ENCODE peak calls at places on chromosomes 7 and 10, in ten cellular contexts. T is neuronal stem cell, U is breast epithelium, C is fibroblast of pulmonary artery, K is SK-N-SH, A is cardiac muscle cell, X is AG04449, Y is GM23248, S is kidney epithelial cell, N is keratinocyte. D is an unnamed sample.

GRCh38 chr7:122987463-122987862 is 8.0 kb downstream of the TAS2R16 start:
- DNase-seq in T (no peak), U (no peak), C (no peak), K (no peak), A (no peak), X (no peak), Y (no peak), S (no peak), N (no peak), D (no peak)

GRCh38 chr10:80100861-80101695 is 22.6 kb downstream of the TMEM254 start:
- DNase-seq in T (no peak), U (peak; percentile 51), C (no peak), K (no peak), A (no peak), X (no peak), Y (no peak), S (no peak), N (peak; percentile 19), D (no peak)

GRCh38 chr10:43221419-43222293 is 45.2 kb downstream of the RASGEF1A start:
- DNase-seq in T (no peak), U (no peak), C (no peak), K (no peak), A (no peak), X (no peak), Y (no peak), S (no peak), N (no peak), D (no peak)

GRCh38 chr7:33107136-33108066 is 1.8 kb downstream of the RP9 start:
- DNase-seq in T (peak; percentile 38), U (no peak), C (peak; percentile 67), K (peak; percentile 62), A (peak; percentile 69), X (no peak), Y (peak; percentile 70), S (no peak), N (no peak), D (no peak)

GRCh38 chr10:14397069-14397468 is 66.3 kb upstream of the FRMD4A start:
- DNase-seq in T (no peak), U (no peak), C (peak; percentile 97), K (peak; percentile 9), A (peak; percentile 97), X (peak; percentile 95), Y (peak; percentile 93), S (peak; percentile 92), N (peak; percentile 76), D (peak; percentile 99)

GRCh38 chr7:152876749-152877148 is 117.2 kb downstream of the ACTR3B start:
- DNase-seq in T (no peak), U (no peak), C (no peak), K (no peak), A (no peak), X (no peak), Y (no peak), S (no peak), N (no peak), D (no peak)

GRCh38 chr10:128927821-128928220 is 539.2 kb upstream of the MGMT start:
- DNase-seq in T (no peak), U (no peak), C (no peak), K (no peak), A (no peak), X (no peak), Y (no peak), S (no peak), N (no peak), D (no peak)

GRCh38 chr7:35694161-35694783 is 663 bp downstream of the HERPUD2 start:
- DNase-seq in T (no peak), U (no peak), C (no peak), K (peak; percentile 85), A (no peak), X (no peak), Y (peak; percentile 55), S (no peak), N (no peak), D (no peak)

GRCh38 chr7:133331861-133332260 is 79.0 kb downstream of the EXOC4 start:
- DNase-seq in T (no peak), U (no peak), C (peak; percentile 12), K (no peak), A (peak; percentile 25), X (no peak), Y (no peak), S (no peak), N (no peak), D (no peak)

DNA sequence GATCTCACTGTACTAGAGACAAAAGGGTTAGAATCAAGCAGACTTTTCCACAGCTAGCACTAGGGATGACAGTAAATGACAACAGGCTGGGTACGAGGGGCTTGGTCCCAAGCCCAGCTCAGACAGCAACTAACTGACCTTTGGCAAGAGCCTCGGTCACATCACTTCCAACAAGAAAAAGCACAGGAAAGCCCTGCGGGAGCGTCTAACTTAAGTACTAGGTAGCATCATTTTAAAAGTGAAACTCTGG is 22.8 kb downstream of the CALML3 start:
- DNase-seq in T (no peak), U (no peak), C (peak; percentile 22), K (no peak), A (no peak), X (no peak), Y (peak; percentile 61), S (no peak), N (no peak), D (no peak)
- H3K4me3 ChIP-seq in T (no peak overlapping the region), U (peak overlapping the region; percentile 15), C (peak overlapping the region; percentile 13), K (no peak overlapping the region), A (no peak overlapping the region), X (no peak overlapping the region), Y (peak overlapping the region; percentile 57), S (no peak overlapping the region), N (no peak overlapping the region), D (no peak overlapping the region)

GRCh38 chr7:192035-192649 is at the start of gene FAM20C:
- DNase-seq in T (peak; percentile 54), U (peak; percentile 76), C (peak; percentile 83), K (peak; percentile 91), A (peak; percentile 92), X (no peak), Y (peak; percentile 97), S (peak; percentile 42), N (no peak), D (peak; percentile 35)
- H3K4me3 ChIP-seq in T (peak within 1 kb of the TSS; percentile 59), U (peak within 1 kb of the TSS; percentile 52), C (peak within 1 kb of the TSS; percentile 74), K (peak within 1 kb of the TSS; percentile 79), A (peak within 1 kb of the TSS; percentile 41), X (peak within 1 kb of the TSS; percentile 68), Y (peak within 1 kb of the TSS; percentile 93), S (peak within 1 kb of the TSS; percentile 59), N (peak within 1 kb of the TSS; percentile 73), D (peak within 1 kb of the TSS; percentile 76)

DNA sequence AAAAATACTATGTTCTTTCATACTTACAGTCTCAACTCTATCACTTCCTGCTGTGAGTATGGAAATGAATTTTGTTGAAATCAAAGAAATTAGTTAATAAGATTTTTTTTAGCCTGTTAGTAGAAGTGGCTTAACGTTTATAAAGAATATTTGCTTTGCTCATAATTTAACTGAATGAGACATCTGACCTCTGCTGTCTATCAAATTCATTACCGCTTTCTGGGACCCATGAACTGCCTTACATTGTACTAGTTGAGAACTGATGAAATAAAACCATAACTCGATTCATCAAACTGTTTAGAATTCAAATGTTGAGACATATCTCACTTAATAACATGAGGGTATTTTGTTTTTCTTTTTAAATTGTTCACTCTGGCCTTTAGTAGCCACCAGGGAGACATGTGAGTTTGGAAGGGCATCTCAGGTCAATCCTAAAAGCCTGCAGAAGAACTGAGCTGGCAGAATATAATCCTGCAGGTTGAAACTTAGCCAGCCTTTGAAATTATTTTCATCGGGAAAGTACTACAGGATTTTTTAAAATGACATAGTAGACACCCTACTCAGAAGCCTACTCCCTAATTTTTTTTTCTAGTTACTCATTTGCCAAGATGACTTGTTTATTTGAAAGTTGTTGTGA is 78.7 kb downstream of the KIAA1217 start:
- DNase-seq in T (no peak), U (no peak), C (no peak), K (no peak), A (no peak), X (no peak), Y (no peak), S (no peak), N (no peak), D (no peak)
- H3K4me3 ChIP-seq in T (no peak overlapping the region), U (no peak overlapping the region), C (no peak overlapping the region), K (no peak overlapping the region), A (no peak overlapping the region), X (no peak overlapping the region), Y (no peak overlapping the region), S (no peak overlapping the region), N (no peak overlapping the region), D (no peak overlapping the region)

GRCh38 chr10:122130474-122131110 is 140.5 kb upstream of the BTBD16 start:
- DNase-seq in T (no peak), U (no peak), C (no peak), K (no peak), A (no peak), X (no peak), Y (no peak), S (no peak), N (no peak), D (no peak)

GRCh38 chr10:122124808-122125207 is 135.8 kb downstream of the TACC2 start:
- DNase-seq in T (no peak), U (no peak), C (no peak), K (no peak), A (no peak), X (no peak), Y (no peak), S (no peak), N (no peak), D (no peak)

GRCh38 chr10:122128357-122128756 is 139.4 kb downstream of the TACC2 start:
- DNase-seq in T (no peak), U (no peak), C (peak; percentile 57), K (no peak), A (peak; percentile 66), X (no peak), Y (peak; percentile 91), S (no peak), N (no peak), D (no peak)

GRCh38 chr10:122126763-122127659 is 138.0 kb downstream of the TACC2 start:
- DNase-seq in T (no peak), U (no peak), C (peak; percentile 90), K (no peak), A (peak; percentile 91), X (peak; percentile 73), Y (peak; percentile 94), S (peak; percentile 85), N (no peak), D (peak; percentile 52)

DNA sequence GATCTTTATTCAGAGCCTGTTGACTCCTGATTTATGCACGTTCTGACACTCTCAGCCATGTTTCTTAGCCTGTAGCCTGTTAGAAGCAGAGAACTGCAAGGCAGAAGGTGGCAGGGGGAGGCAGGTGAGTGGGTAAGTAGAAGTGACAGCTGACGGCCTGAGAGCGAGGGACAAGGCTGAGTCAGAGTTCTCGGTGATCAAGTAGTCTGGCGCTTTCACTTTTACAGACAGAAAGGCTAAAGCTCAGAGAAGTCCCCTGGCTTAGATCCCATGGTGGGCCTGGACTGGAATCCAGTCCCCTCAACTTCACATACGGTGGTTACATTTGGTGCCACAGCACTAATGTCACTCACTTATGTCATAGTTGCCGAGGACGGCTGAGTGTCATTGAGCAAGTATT is 139.0 kb downstream of the TACC2 start:
- DNase-seq in T (no peak), U (no peak), C (no peak), K (no peak), A (peak; percentile 21), X (no peak), Y (peak; percentile 72), S (no peak), N (no peak), D (peak; percentile 58)
- H3K4me3 ChIP-seq in T (no peak overlapping the region), U (peak overlapping the region; percentile 5), C (peak overlapping the region; percentile 37), K (no peak overlapping the region), A (no peak overlapping the region), X (peak overlapping the region; percentile 33), Y (peak overlapping the region; percentile 62), S (no peak overlapping the region), N (peak overlapping the region; percentile 48), D (no peak overlapping the region)

D was measured in retinal pigment epithelial cell.